ENCODE peak calls at places on chromosomes 16 and 17, in five cellular contexts. One of them, this sample, is unnamed.
A peak's percentile ranks its signal among the peaks of the same experiment; 100 is the strongest.

GRCh38 chr17:75317671-75318070 is 28.4 kb upstream of the SLC25A19 start:
- DNase-seq in fibroblast of lung: no peak
- DNase-seq in PC-3: no peak
- DNase-seq in HCT116: no peak
- DNase-seq in hepatocyte: no peak
- DNase-seq in this sample: no peak

GRCh38 chr17:62899349-62899748 is 66.7 kb upstream of the TANC2 start:
- DNase-seq in fibroblast of lung: no peak
- DNase-seq in PC-3: no peak
- DNase-seq in HCT116: no peak
- DNase-seq in hepatocyte: no peak
- DNase-seq in this sample: no peak

GRCh38 chr16:30896203-30896889 is at the start of gene CTF1:
- DNase-seq in fibroblast of lung: peak; percentile 88
- DNase-seq in PC-3: peak; percentile 53
- DNase-seq in HCT116: peak; percentile 65
- DNase-seq in hepatocyte: peak; percentile 91
- DNase-seq in this sample: peak; percentile 85

GRCh38 chr16:49020436-49020835 is 261.2 kb downstream of the CBLN1 start:
- DNase-seq in fibroblast of lung: no peak
- DNase-seq in PC-3: no peak
- DNase-seq in HCT116: no peak
- DNase-seq in hepatocyte: no peak
- DNase-seq in this sample: no peak

GRCh38 chr17:55852734-55853133 is 101.9 kb downstream of the PCTP start:
- DNase-seq in fibroblast of lung: no peak
- DNase-seq in PC-3: no peak
- DNase-seq in HCT116: no peak
- DNase-seq in hepatocyte: no peak
- DNase-seq in this sample: no peak

GRCh38 chr16:75265911-75266701 is 14.7 kb upstream of the BCAR1 start:
- DNase-seq in fibroblast of lung: no peak
- DNase-seq in PC-3: peak; percentile 71
- DNase-seq in HCT116: no peak
- DNase-seq in hepatocyte: peak; percentile 90
- DNase-seq in this sample: peak; percentile 85

GRCh38 chr16:3599121-3599520 is 12.3 kb downstream of the SLX4 start:
- DNase-seq in fibroblast of lung: no peak
- DNase-seq in PC-3: no peak
- DNase-seq in HCT116: no peak
- DNase-seq in hepatocyte: no peak
- DNase-seq in this sample: no peak

GRCh38 chr17:17538417-17539391 is 42.5 kb upstream of the RASD1 start:
- DNase-seq in fibroblast of lung: peak; percentile 33
- DNase-seq in PC-3: peak; percentile 96
- DNase-seq in HCT116: no peak
- DNase-seq in hepatocyte: peak; percentile 82
- DNase-seq in this sample: no peak

GRCh38 chr16:23227529-23227928 is 45.0 kb downstream of the SCNN1G start:
- DNase-seq in fibroblast of lung: no peak
- DNase-seq in PC-3: no peak
- DNase-seq in HCT116: no peak
- DNase-seq in hepatocyte: no peak
- DNase-seq in this sample: no peak

GRCh38 chr17:44118427-44119050 is 4.9 kb downstream of the HDAC5 start:
- DNase-seq in fibroblast of lung: no peak
- DNase-seq in PC-3: no peak
- DNase-seq in HCT116: no peak
- DNase-seq in hepatocyte: no peak
- DNase-seq in this sample: no peak

GRCh38 chr16:66618588-66618987 is 14.1 kb downstream of the CMTM3 start:
- DNase-seq in fibroblast of lung: peak; percentile 99
- DNase-seq in PC-3: peak; percentile 90
- DNase-seq in HCT116: peak; percentile 70
- DNase-seq in hepatocyte: no peak
- DNase-seq in this sample: peak; percentile 98

GRCh38 chr16:50614956-50615727 is 66.0 kb downstream of the SNX20 start:
- DNase-seq in fibroblast of lung: no peak
- DNase-seq in PC-3: no peak
- DNase-seq in HCT116: no peak
- DNase-seq in hepatocyte: no peak
- DNase-seq in this sample: no peak

GRCh38 chr16:22297871-22298733 is 893 bp downstream of the POLR3E start:
- DNase-seq in fibroblast of lung: peak; percentile 97
- DNase-seq in PC-3: peak; percentile 89
- DNase-seq in HCT116: peak; percentile 94
- DNase-seq in hepatocyte: peak; percentile 82
- DNase-seq in this sample: peak; percentile 99

GRCh38 chr17:66988069-66988798 is 23.7 kb downstream of the CACNG4 start:
- DNase-seq in fibroblast of lung: no peak
- DNase-seq in PC-3: no peak
- DNase-seq in HCT116: no peak
- DNase-seq in hepatocyte: no peak
- DNase-seq in this sample: no peak
- TF ChIP-seq EZH2 in fibroblast of lung: no peak
- TF ChIP-seq EZH2 in PC-3: no peak
- TF ChIP-seq EZH2 in HCT116: no peak
- TF ChIP-seq EZH2 in hepatocyte: no peak
- TF ChIP-seq EZH2 in this sample: no peak

GRCh38 chr17:6789146-6789545 is 13.1 kb downstream of the FBXO39 start:
- DNase-seq in fibroblast of lung: no peak
- DNase-seq in PC-3: no peak
- DNase-seq in HCT116: no peak
- DNase-seq in hepatocyte: no peak
- DNase-seq in this sample: no peak

GRCh38 chr17:6787081-6787693 is 11.2 kb downstream of the FBXO39 start:
- DNase-seq in fibroblast of lung: peak; percentile 9
- DNase-seq in PC-3: no peak
- DNase-seq in HCT116: no peak
- DNase-seq in hepatocyte: no peak
- DNase-seq in this sample: no peak

GRCh38 chr17:6780886-6781285 is 4.9 kb downstream of the FBXO39 start:
- DNase-seq in fibroblast of lung: no peak
- DNase-seq in PC-3: no peak
- DNase-seq in HCT116: no peak
- DNase-seq in hepatocyte: no peak
- DNase-seq in this sample: no peak

GRCh38 chr17:6782244-6782643 is 6.2 kb downstream of the FBXO39 start:
- DNase-seq in fibroblast of lung: no peak
- DNase-seq in PC-3: no peak
- DNase-seq in HCT116: no peak
- DNase-seq in hepatocyte: no peak
- DNase-seq in this sample: no peak

DNA sequence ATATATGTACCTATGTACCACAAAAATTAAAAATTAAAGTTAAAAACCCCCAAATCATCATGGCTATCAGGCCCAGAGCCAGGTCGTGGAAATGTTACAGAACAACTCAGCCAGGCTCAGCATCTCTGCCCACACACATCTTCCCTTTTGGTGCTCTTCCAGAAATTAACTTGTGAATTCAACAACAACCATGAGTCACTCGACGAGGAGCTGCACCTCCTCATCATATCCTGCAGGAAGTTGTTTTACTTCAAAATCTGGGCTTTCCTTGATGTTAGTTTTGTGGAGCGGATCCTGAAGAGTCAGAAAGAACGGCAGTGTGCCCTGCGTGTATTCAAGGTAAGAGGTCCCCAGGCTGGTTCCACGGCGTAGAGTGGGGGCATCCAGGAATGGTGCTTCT is 10.6 kb downstream of the FBXO39 start:
- DNase-seq in fibroblast of lung: peak; percentile 84
- DNase-seq in PC-3: peak; percentile 58
- DNase-seq in HCT116: no peak
- DNase-seq in hepatocyte: no peak
- DNase-seq in this sample: peak; percentile 95
- TF ChIP-seq EZH2 in fibroblast of lung: no peak
- TF ChIP-seq EZH2 in PC-3: no peak
- TF ChIP-seq EZH2 in HCT116: no peak
- TF ChIP-seq EZH2 in hepatocyte: no peak
- TF ChIP-seq EZH2 in this sample: no peak

GRCh38 chr17:80060629-80061028 is 24.2 kb downstream of the CCDC40 start:
- DNase-seq in fibroblast of lung: no peak
- DNase-seq in PC-3: no peak
- DNase-seq in HCT116: no peak
- DNase-seq in hepatocyte: no peak
- DNase-seq in this sample: no peak
- TF ChIP-seq EZH2 in fibroblast of lung: no peak
- TF ChIP-seq EZH2 in PC-3: no peak
- TF ChIP-seq EZH2 in HCT116: no peak
- TF ChIP-seq EZH2 in hepatocyte: no peak
- TF ChIP-seq EZH2 in this sample: no peak

GRCh38 chr16:55370762-55371482 is 46.9 kb downstream of the IRX6 start:
- DNase-seq in fibroblast of lung: peak; percentile 27
- DNase-seq in PC-3: peak; percentile 22
- DNase-seq in HCT116: no peak
- DNase-seq in hepatocyte: peak; percentile 77
- DNase-seq in this sample: peak; percentile 79
- TF ChIP-seq EZH2 in fibroblast of lung: no peak
- TF ChIP-seq EZH2 in PC-3: peak; percentile 76
- TF ChIP-seq EZH2 in HCT116: no peak
- TF ChIP-seq EZH2 in hepatocyte: peak; percentile 63
- TF ChIP-seq EZH2 in this sample: peak; percentile 35

GRCh38 chr17:79801156-79802038 is 4.5 kb upstream of the CBX8 start:
- DNase-seq in fibroblast of lung: peak; percentile 36
- DNase-seq in PC-3: peak; percentile 54
- DNase-seq in HCT116: peak; percentile 45
- DNase-seq in hepatocyte: peak; percentile 50
- DNase-seq in this sample: peak; percentile 50
- TF ChIP-seq EZH2 in fibroblast of lung: peak; percentile 99
- TF ChIP-seq EZH2 in PC-3: peak; percentile 30
- TF ChIP-seq EZH2 in HCT116: no peak
- TF ChIP-seq EZH2 in hepatocyte: peak; percentile 74
- TF ChIP-seq EZH2 in this sample: no peak

GRCh38 chr16:709651-710499 is 4.3 kb upstream of the FBXL16 start:
- DNase-seq in fibroblast of lung: peak; percentile 87
- DNase-seq in PC-3: peak; percentile 54
- DNase-seq in HCT116: no peak
- DNase-seq in hepatocyte: peak; percentile 71
- DNase-seq in this sample: peak; percentile 87

GRCh38 chr16:710500-711075 is 4.3 kb upstream of the METRN start:
- DNase-seq in fibroblast of lung: no peak
- DNase-seq in PC-3: no peak
- DNase-seq in HCT116: no peak
- DNase-seq in hepatocyte: no peak
- DNase-seq in this sample: no peak

GRCh38 chr16:708019-708418 is 2.4 kb upstream of the FBXL16 start:
- DNase-seq in fibroblast of lung: no peak
- DNase-seq in PC-3: no peak
- DNase-seq in HCT116: no peak
- DNase-seq in hepatocyte: no peak
- DNase-seq in this sample: no peak

GRCh38 chr16:707062-707538 is 1.5 kb upstream of the FBXL16 start:
- DNase-seq in fibroblast of lung: no peak
- DNase-seq in PC-3: no peak
- DNase-seq in HCT116: no peak
- DNase-seq in hepatocyte: no peak
- DNase-seq in this sample: no peak

DNA sequence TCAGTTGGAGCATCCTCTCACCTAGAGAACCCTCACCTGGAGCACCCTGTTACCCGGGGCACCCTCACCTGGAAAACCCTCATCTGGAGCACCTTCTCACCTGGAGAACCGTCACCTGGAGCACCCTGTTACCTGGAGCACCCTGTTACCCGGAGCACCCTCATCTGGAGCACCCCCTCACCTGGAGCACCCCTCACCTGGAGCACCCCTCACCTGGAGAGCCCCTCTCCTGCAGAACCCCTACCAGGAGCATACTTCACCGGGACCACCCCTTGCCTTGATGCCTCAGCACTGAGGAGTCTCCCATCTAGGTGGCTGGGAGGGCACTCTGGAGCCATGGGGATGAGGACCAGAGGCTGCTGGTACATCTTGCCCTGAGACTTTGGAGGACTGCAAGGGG is 3.4 kb upstream of the FBXL16 start:
- DNase-seq in fibroblast of lung: no peak
- DNase-seq in PC-3: no peak
- DNase-seq in HCT116: no peak
- DNase-seq in hepatocyte: no peak
- DNase-seq in this sample: no peak
- TF ChIP-seq EZH2 in fibroblast of lung: no peak
- TF ChIP-seq EZH2 in PC-3: no peak
- TF ChIP-seq EZH2 in HCT116: no peak
- TF ChIP-seq EZH2 in hepatocyte: no peak
- TF ChIP-seq EZH2 in this sample: no peak